ENCODE peak calls at places on chromosomes 7 and 10, in eight cellular contexts. L is A549, N is esophagus muscularis mucosa, W is upper lobe of left lung, X is ovary, H is suprapubic skin, B is SK-N-SH, I is sigmoid colon. Y is an unnamed sample.

GRCh38 chr7:25856056-25856780 is 295.8 kb upstream of the NFE2L3 start:
- DNase-seq in I (no peak), W (no peak), L (no peak), N (no peak), X (no peak), H (peak; percentile 65), B (no peak), Y (no peak)

GRCh38 chr10:119657725-119658124 is 6.5 kb downstream of the BAG3 start:
- DNase-seq in X (no peak), W (no peak), N (no peak), L (no peak), I (peak; percentile 91), B (no peak), H (no peak), Y (no peak)

GRCh38 chr7:26151096-26151495 is 902 bp upstream of the NFE2L3 start:
- DNase-seq in W (no peak), X (no peak), H (no peak), N (no peak), L (no peak), B (no peak), I (no peak), Y (no peak)

GRCh38 chr7:81869670-81870069 is 99.8 kb upstream of the HGF start:
- DNase-seq in I (no peak), L (no peak), B (no peak), N (no peak), X (no peak), W (no peak), H (no peak), Y (no peak)

GRCh38 chr10:24469993-24470392 is 253.7 kb downstream of the ARHGAP21 start:
- DNase-seq in W (no peak), B (no peak), I (no peak), H (no peak), X (no peak), N (no peak), L (no peak), Y (no peak)

GRCh38 chr7:142248-142955 is 50.0 kb upstream of the FAM20C start:
- DNase-seq in N (no peak), B (no peak), W (peak; percentile 78), L (no peak), X (peak; percentile 89), H (peak; percentile 55), I (peak; percentile 80), Y (peak; percentile 96)

GRCh38 chr10:7333995-7334964 is 76.6 kb downstream of the SFMBT2 start:
- DNase-seq in W (peak; percentile 54), B (no peak), I (no peak), X (peak; percentile 38), L (no peak), N (no peak), H (no peak), Y (no peak)

GRCh38 chr10:71081229-71081560 is 131.2 kb upstream of the UNC5B start:
- DNase-seq in B (no peak), I (peak; percentile 27), L (no peak), X (no peak), H (no peak), N (no peak), W (no peak), Y (no peak)

GRCh38 chr7:111232249-111233084 is 141.5 kb downstream of the LRRN3 start:
- DNase-seq in N (no peak), X (no peak), H (no peak), I (no peak), W (no peak), L (no peak), B (no peak), Y (no peak)

GRCh38 chr7:158351051-158351450 is 236.6 kb downstream of the PTPRN2 start:
- DNase-seq in I (peak; percentile 43), H (peak; percentile 45), N (no peak), X (no peak), W (no peak), B (no peak), L (no peak), Y (no peak)

GRCh38 chr10:113131611-113132330 is 181.7 kb downstream of the TCF7L2 start:
- DNase-seq in N (no peak), I (no peak), W (no peak), B (no peak), H (no peak), L (no peak), X (no peak), Y (no peak)

GRCh38 chr7:41491313-41491712 is 211.6 kb downstream of the INHBA start:
- DNase-seq in B (no peak), X (no peak), I (no peak), N (no peak), H (no peak), W (no peak), L (no peak), Y (no peak)

GRCh38 chr7:98423043-98423442 is 22.2 kb upstream of the BAIAP2L1 start:
- DNase-seq in X (no peak), I (no peak), L (peak; percentile 69), W (no peak), H (no peak), B (peak; percentile 41), N (no peak), Y (no peak)

GRCh38 chr10:8047452-8048280 is 6.8 kb upstream of the GATA3 start:
- DNase-seq in W (peak; percentile 66), H (no peak), X (no peak), B (peak; percentile 79), I (no peak), L (no peak), N (no peak), Y (no peak)

GRCh38 chr7:20474244-20474643 is 141.2 kb upstream of the ABCB5 start:
- DNase-seq in B (no peak), L (no peak), W (no peak), X (no peak), N (no peak), H (no peak), I (no peak), Y (no peak)

GRCh38 chr7:115838829-115839228 is 191.7 kb downstream of the TFEC start:
- DNase-seq in I (no peak), L (no peak), N (no peak), X (no peak), H (no peak), W (no peak), B (no peak), Y (no peak)

GRCh38 chr7:85695041-85695990 is 508.5 kb upstream of the SEMA3D start:
- DNase-seq in X (no peak), I (no peak), N (no peak), L (peak; percentile 25), H (no peak), B (no peak), W (no peak), Y (no peak)

GRCh38 chr7:84384417-84384816 is 189.8 kb upstream of the SEMA3A start:
- DNase-seq in H (no peak), I (no peak), L (no peak), X (no peak), B (no peak), N (no peak), W (no peak), Y (no peak)

GRCh38 chr10:97851341-97852001 is 1.8 kb downstream of the GOLGA7B start:
- DNase-seq in L (no peak), X (no peak), H (no peak), W (no peak), I (no peak), B (no peak), N (no peak), Y (no peak)

GRCh38 chr10:1559731-1560130 is 177.6 kb downstream of the ADARB2 start:
- DNase-seq in N (no peak), I (peak; percentile 14), H (peak; percentile 24), L (no peak), W (no peak), B (no peak), X (no peak), Y (no peak)

GRCh38 chr10:43905502-43906236 is 257.0 kb upstream of the ZNF32 start:
- DNase-seq in B (peak; percentile 51), X (peak; percentile 54), W (no peak), I (no peak), H (no peak), L (no peak), N (peak; percentile 90), Y (no peak)

GRCh38 chr10:132276179-132276675 is 31.5 kb downstream of the STK32C start:
- DNase-seq in X (peak; percentile 21), W (peak; percentile 25), H (no peak), N (no peak), L (no peak), B (no peak), I (no peak), Y (no peak)
- TF ChIP-seq CTCF in X (no peak), W (no peak), H (no peak), N (no peak), L (no peak), B (no peak), I (no peak), Y (no peak)

DNA sequence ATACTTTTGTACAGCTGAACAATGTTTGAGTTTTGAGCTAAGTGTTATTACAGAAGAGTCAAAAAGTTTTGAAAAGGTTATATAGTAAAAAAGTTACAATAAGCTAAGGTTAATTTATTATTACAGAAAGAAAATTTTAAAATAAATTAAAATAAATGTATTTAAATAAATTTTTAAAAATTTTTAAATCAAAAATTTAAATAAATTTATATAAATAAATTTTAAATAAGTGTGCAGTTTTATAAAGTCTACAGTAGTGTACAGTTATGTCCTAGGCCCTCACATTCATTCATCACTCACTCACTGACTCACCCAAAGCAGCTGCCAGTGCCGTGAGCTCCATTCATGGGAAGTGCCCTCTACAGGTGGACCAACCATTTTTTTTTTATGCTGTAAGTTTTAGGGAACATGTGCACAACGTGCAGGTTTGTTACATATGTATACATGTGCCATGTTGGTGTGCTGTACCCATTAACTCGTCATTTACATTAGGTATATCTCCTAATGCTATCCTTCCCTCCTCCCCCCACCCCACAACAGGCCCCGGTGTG is 462.9 kb upstream of the ZMIZ1 start:
- DNase-seq in I (no peak), H (no peak), L (peak; percentile 21), X (no peak), W (no peak), B (no peak), N (no peak), Y (no peak)
- TF ChIP-seq EP300 in I (no peak), H (no peak), L (no peak), X (no peak), W (no peak), B (no peak), N (no peak), Y (no peak)

GRCh38 chr7:129908181-129908580 is 44.6 kb downstream of the UBE2H start:
- DNase-seq in I (no peak), H (no peak), L (no peak), X (no peak), B (no peak), N (no peak), W (no peak), Y (no peak)
- H3K4me1 ChIP-seq in I (no peaks in the 10 kb centered on the region), H (no peaks in the 10 kb centered on the region), L (peaks cover 79% of the 10 kb centered on the region), X (peaks cover 11% of the 10 kb centered on the region), B (no peaks in the 10 kb centered on the region), N (peaks cover 56% of the 10 kb centered on the region), W (peaks cover 15% of the 10 kb centered on the region), Y (peaks cover 75% of the 10 kb centered on the region)

DNA sequence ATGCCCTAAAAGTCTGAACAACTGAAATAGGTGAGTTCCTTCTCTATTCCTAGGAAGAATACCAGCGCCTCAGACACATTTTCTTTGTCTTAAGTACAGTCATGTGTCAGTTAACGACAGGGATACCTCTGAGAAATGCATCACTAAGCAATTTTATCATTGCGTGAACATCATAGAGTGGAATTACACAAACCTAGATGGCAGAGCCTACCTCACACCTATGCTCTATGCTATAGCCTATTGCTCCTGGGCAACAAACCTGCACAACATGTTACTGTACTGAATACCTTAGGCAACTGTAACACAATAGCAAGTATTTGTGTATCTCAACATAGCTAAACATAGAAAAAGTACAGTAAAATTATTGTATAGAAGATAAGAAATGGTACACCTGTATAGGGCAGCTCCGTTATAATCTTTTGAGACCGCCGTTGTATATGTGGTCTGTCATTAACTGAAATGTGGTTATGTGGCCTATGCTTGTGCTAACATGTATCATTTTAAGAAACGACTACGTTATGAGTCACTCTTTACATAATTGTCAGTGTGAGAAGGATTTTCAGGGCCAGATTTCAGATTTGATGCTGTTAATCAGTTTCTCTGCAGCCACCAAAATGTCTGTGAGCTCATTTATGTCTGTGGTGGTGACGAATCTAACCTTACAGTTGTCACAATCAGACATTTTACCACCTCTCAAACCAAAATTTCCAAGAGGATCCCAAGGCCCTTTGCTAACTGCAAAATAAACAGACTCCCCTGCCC is 66.1 kb upstream of the STK17A start:
- DNase-seq in W (no peak), L (no peak), H (no peak), N (no peak), I (no peak), X (no peak), B (no peak), Y (no peak)
- TF ChIP-seq CTCF in W (no peak), L (no peak), H (no peak), N (no peak), I (no peak), X (no peak), B (no peak), Y (no peak)